ENCODE peak calls at places on chromosomes 2 and 18, in five cellular contexts. E, U, Y, R and G are unnamed samples.

GRCh38 chr2:187502467-187502866 is 51.8 kb downstream of the TFPI start:
- DNase-seq in Y (no peak), R (no peak), U (no peak), E (no peak), G (no peak)

GRCh38 chr2:241458687-241459086 is 49.7 kb downstream of the STK25 start:
- DNase-seq in R (no peak), U (no peak), E (no peak), Y (no peak), G (no peak)

GRCh38 chr2:234451242-234451641 is 45.6 kb downstream of the ARL4C start:
- DNase-seq in Y (no peak), E (no peak), R (no peak), U (no peak), G (no peak)

GRCh38 chr18:8814206-8814605 is 108.8 kb downstream of the MTCL1 start:
- DNase-seq in E (no peak), R (no peak), Y (peak), U (no peak), G (no peak)

GRCh38 chr2:203446071-203446481 is 89.0 kb downstream of the RAPH1 start:
- DNase-seq in Y (peak), E (no peak), R (no peak), U (no peak), G (no peak)

GRCh38 chr18:67117804-67118203 is 398.7 kb downstream of the DSEL start:
- DNase-seq in E (no peak), R (no peak), U (no peak), Y (peak), G (no peak)

GRCh38 chr2:25088817-25089485 is 47.1 kb downstream of the EFR3B start:
- DNase-seq in R (no peak), U (no peak), E (no peak), Y (no peak), G (no peak)

GRCh38 chr2:173898178-173898668 is 67.0 kb downstream of the SP3 start:
- DNase-seq in E (no peak), U (no peak), Y (no peak), R (no peak), G (no peak)

GRCh38 chr2:198930170-198930569 is 527.6 kb downstream of the SATB2 start:
- DNase-seq in R (no peak), E (no peak), Y (no peak), U (no peak), G (no peak)

GRCh38 chr2:225041210-225041870 is 928 bp downstream of the DOCK10 start:
- DNase-seq in E (peak), R (peak), U (peak), Y (peak), G (peak)

GRCh38 chr2:118321436-118322100 is 233.3 kb downstream of the INSIG2 start:
- DNase-seq in Y (no peak), E (no peak), R (no peak), U (no peak), G (no peak)

GRCh38 chr2:219289537-219290361 is 10.6 kb downstream of the DNAJB2 start:
- DNase-seq in R (no peak), U (peak), E (no peak), Y (peak), G (no peak)

GRCh38 chr2:98757904-98758421 is 27.0 kb upstream of the MGAT4A start:
- DNase-seq in Y (peak), E (peak), R (peak), U (no peak), G (peak)

GRCh38 chr2:72669121-72669520 is 156.7 kb downstream of the EXOC6B start:
- DNase-seq in R (no peak), U (no peak), Y (peak), E (no peak), G (no peak)

GRCh38 chr2:118115761-118116160 is 27.5 kb downstream of the INSIG2 start:
- DNase-seq in Y (no peak), U (no peak), R (no peak), E (no peak), G (no peak)

GRCh38 chr2:111116016-111116746 is 4.5 kb upstream of the BCL2L11 start:
- DNase-seq in E (no peak), R (no peak), Y (no peak), U (no peak), G (no peak)

GRCh38 chr2:159995038-159995437 is 67.4 kb downstream of the PLA2R1 start:
- DNase-seq in E (no peak), Y (no peak), R (no peak), U (no peak), G (no peak)

GRCh38 chr18:45519881-45520280 is 95.4 kb upstream of the SLC14A2 start:
- DNase-seq in Y (peak), R (no peak), E (no peak), U (no peak), G (no peak)

GRCh38 chr2:12733846-12734245 is 17.1 kb downstream of the TRIB2 start:
- DNase-seq in R (peak), Y (no peak), U (peak), E (no peak), G (no peak)

GRCh38 chr2:163759013-163759412 is 23.2 kb upstream of the FIGN start:
- DNase-seq in Y (no peak), U (no peak), E (no peak), R (no peak), G (no peak)
- H3K4me3 ChIP-seq in Y (no peak), U (no peak), E (no peak), R (no peak), G (no peak)

DNA sequence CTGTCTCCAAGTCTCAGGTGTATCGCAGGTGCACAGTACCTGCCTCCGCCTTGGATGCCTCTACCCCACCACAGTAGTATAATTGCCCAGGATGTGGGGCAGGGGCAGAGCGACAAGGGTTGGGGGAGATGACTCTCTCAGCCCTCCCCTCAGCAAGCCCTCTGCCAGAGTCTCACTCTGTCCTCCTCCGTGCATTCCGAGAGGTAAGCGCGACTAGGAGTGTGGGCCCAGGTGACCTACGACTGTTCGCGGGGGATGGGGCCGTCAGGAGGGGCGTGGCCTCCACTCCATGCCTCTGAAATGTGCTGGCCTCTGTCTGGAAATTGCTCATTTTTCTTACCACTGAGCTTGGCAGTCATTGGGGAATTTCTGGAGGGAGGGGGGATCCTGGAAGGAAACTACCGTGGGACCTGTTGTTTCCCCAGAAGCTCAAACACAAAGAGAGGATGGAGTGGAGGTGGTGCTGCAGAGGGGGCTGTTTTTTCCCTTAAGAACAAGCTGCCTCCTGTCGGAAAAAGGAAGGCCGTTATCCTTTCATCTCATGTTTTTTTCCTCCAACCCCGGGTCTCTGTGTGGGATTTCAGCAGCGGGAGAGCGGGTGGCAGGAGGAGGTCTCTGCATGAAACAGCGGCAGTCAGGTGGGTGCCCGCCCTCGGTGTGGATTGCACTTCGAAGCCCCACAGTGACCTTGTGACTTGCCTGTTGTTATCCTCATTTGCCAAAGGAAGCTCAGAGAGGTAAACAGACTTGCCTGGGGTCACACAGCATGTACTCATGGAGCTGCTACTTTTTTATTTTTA is 13.0 kb upstream of the RALB start:
- DNase-seq in E (no peak), R (no peak), Y (peak), U (no peak), G (no peak)
- H3K4me3 ChIP-seq in E (no peak), R (no peak), Y (no peak), U (no peak), G (no peak)

DNA sequence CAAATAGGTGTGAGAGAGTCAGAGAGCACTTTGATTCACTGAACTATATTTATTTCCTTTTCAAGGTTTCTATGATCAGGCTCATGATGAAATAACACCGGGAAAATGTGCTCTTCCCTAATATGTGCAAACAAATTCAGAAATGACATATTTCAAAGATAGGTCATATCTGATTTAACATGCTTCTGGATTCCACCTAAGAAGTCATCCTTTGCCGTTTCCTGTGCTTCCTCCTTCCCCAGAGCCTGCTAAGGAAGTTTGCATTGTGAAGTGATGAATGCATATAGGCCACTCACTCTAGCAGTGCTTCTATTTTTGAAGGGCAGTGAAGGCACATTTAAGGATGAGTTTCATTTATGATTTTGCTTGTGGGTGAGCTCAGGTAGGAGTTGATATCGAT is 327.6 kb downstream of the TDRD15 start:
- DNase-seq in Y (no peak), U (no peak), R (no peak), E (no peak), G (no peak)
- H3K4me3 ChIP-seq in Y (no peak), U (no peak), R (no peak), E (no peak), G (no peak)

GRCh38 chr2:636649-637405 is 40.4 kb downstream of the TMEM18 start:
- DNase-seq in U (peak), R (peak), Y (peak), E (peak), G (peak)
- H3K4me3 ChIP-seq in U (peak), R (peak), Y (no peak), E (peak), G (no peak)

DNA sequence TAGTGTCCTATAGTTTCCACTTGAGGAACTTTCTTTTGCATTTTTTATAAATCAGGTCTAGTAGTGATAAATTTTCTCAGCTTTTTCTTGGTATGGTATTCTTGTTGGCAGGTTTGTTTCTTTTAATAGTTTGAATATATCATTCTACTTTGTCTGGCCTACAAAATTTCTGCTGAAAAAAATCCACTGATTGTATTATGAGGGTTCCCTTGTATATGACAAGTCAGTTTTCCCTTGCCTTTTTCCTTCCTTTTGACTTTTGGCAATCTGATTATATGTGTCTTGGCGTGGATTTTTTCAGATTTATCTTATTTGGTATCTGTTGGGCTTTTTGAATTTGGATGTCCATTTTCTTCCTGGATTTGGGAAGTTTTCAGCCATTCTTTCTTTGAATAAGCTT is 41.9 kb downstream of the MOCOS start:
- DNase-seq in U (no peak), R (no peak), Y (no peak), E (no peak), G (no peak)
- H3K4me3 ChIP-seq in U (no peak), R (no peak), Y (no peak), E (no peak), G (no peak)

GRCh38 chr18:21632393-21632792 is 20.3 kb downstream of the SNRPD1 start:
- DNase-seq in R (no peak), U (no peak), E (no peak), Y (no peak), G (no peak)

GRCh38 chr18:21634588-21635199 is 22.6 kb downstream of the SNRPD1 start:
- DNase-seq in R (no peak), U (no peak), Y (no peak), E (no peak), G (no peak)

GRCh38 chr18:21629089-21629832 is 17.1 kb downstream of the SNRPD1 start:
- DNase-seq in Y (no peak), E (no peak), U (no peak), R (no peak), G (no peak)
- H3K4me3 ChIP-seq in Y (no peak), E (no peak), U (no peak), R (no peak), G (no peak)

DNA sequence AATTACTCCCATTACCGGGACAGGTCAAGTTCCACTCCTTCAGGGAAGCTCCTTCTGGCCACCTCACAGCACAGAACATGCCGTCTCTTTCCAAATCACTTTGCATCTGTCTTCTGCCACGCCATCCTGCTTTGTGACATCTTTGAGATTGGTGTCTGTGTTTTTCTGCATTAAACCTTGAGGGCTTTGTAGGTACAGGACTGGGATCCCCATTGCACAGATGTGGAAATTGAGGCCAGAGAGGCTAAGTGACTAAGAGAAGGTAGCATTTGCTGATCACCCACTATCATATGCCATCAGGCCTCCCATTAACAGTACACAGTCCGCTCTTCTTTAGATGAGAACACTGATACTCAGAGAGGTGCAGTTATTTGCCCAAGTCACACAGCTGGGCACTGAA is 9.5 kb upstream of the CYP27C1 start:
- DNase-seq in R (no peak), E (no peak), Y (no peak), U (no peak), G (no peak)
- H3K4me3 ChIP-seq in R (no peak), E (no peak), Y (no peak), U (no peak), G (no peak)

GRCh38 chr2:9982248-9982647 is 30.8 kb downstream of the GRHL1 start:
- DNase-seq in E (no peak), R (no peak), Y (peak), U (no peak), G (no peak)

GRCh38 chr2:9982891-9983290 is 31.4 kb downstream of the GRHL1 start:
- DNase-seq in Y (no peak), R (no peak), U (no peak), E (no peak), G (no peak)

GRCh38 chr2:9984217-9984739 is 32.8 kb downstream of the GRHL1 start:
- DNase-seq in R (no peak), E (peak), Y (no peak), U (no peak), G (peak)

GRCh38 chr2:9984861-9985480 is 33.5 kb downstream of the GRHL1 start:
- DNase-seq in U (no peak), R (no peak), Y (no peak), E (no peak), G (no peak)

DNA sequence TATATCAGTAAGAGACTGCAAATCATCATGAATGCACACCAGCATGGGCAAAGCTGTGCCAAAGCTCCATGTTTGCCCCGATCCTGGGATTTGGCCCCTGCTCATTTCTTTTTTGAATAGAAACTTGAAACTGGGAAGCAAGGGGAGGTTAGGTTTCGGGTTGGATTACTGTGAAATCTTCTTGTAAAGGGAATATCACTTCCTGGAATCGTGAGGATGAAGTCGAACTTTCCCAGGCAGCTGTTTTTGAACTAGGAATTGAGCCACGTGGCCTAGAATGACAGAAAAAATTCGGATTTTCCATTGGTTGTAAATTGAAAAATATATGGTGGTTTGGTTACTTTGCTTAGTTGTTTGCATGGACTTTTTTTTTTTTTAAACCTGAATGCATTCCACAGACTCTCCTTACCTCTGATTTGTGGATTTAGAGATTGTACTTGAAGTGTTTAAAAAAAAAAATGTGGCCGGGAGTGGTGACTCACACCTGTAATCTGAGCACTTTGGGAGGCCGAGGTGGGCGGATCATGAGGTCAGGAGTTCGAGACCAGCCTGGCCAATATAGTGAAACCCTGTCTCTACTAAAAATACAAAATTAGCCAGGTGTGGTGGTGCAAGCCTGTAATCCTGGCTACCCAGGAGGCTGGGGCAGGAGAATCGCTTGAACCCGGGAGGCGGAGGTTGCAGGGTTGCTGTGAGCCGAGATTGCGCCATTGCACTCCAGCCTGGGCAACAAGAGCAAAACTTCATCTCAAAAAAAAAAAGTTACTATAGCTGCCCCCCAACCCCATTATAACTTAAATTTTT is 32.1 kb downstream of the GRHL1 start:
- DNase-seq in Y (no peak), E (no peak), R (no peak), U (no peak), G (no peak)
- H3K4me3 ChIP-seq in Y (no peak), E (no peak), R (no peak), U (no peak), G (no peak)

DNA sequence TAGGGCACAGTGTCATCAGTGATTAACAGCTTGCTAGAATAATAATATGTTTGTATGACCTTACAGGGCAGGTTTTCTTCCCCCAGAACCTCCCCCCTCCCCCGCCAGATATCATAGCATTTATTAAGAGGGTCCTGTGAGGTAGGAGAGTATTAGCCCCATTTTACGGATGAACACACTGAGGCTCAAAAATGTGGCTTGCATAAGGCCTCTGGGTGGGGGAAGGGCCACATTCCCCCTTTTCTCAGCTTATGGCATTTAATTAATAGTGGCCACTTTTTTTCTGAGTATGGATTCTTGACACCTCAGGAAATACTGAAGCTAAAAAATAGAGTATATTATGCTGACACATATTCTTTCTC is 2.9 kb downstream of the CTIF start:
- DNase-seq in E (no peak), R (no peak), Y (no peak), U (no peak), G (no peak)
- H3K4me3 ChIP-seq in E (no peak), R (peak), Y (no peak), U (peak), G (no peak)

GRCh38 chr2:231123362-231123898 is 1.4 kb downstream of the HTR2B start:
- DNase-seq in Y (peak), R (no peak), E (no peak), U (no peak), G (no peak)
- H3K4me3 ChIP-seq in Y (no peak), R (no peak), E (no peak), U (no peak), G (no peak)